ENCODE peak calls at places on chromosome 10, in five cellular contexts. One of them, this sample, is unnamed.

GRCh38 chr10:75197906-75198305 is 12.7 kb upstream of the VDAC2 start:
- DNase-seq in stomach: no peak
- DNase-seq in fibroblast of lung: no peak
- DNase-seq in astrocyte of the spinal cord: no peak
- DNase-seq in lower lobe of right lung: no peak
- DNase-seq in this sample: no peak

GRCh38 chr10:14681802-14682201 is 92.9 kb downstream of the FAM107B start:
- DNase-seq in lower lobe of right lung: no peak
- DNase-seq in astrocyte of the spinal cord: no peak
- DNase-seq in fibroblast of lung: no peak
- DNase-seq in stomach: no peak
- DNase-seq in this sample: no peak

GRCh38 chr10:118926441-118926840 is 103.1 kb upstream of the NANOS1 start:
- DNase-seq in stomach: no peak
- DNase-seq in lower lobe of right lung: no peak
- DNase-seq in astrocyte of the spinal cord: no peak
- DNase-seq in fibroblast of lung: no peak
- DNase-seq in this sample: no peak

GRCh38 chr10:24208661-24209420 is at the start of gene KIAA1217:
- DNase-seq in lower lobe of right lung: peak
- DNase-seq in astrocyte of the spinal cord: peak
- DNase-seq in stomach: peak
- DNase-seq in fibroblast of lung: peak
- DNase-seq in this sample: peak

GRCh38 chr10:13633689-13634088 is 46.9 kb downstream of the PRPF18 start:
- DNase-seq in astrocyte of the spinal cord: peak
- DNase-seq in stomach: no peak
- DNase-seq in lower lobe of right lung: no peak
- DNase-seq in fibroblast of lung: peak
- DNase-seq in this sample: peak

GRCh38 chr10:60907972-60908371 is 36.0 kb downstream of the RHOBTB1 start:
- DNase-seq in fibroblast of lung: no peak
- DNase-seq in astrocyte of the spinal cord: no peak
- DNase-seq in lower lobe of right lung: no peak
- DNase-seq in stomach: no peak
- DNase-seq in this sample: peak

GRCh38 chr10:113558336-113558735 is 5.5 kb downstream of the HABP2 start:
- DNase-seq in lower lobe of right lung: no peak
- DNase-seq in stomach: no peak
- DNase-seq in fibroblast of lung: no peak
- DNase-seq in astrocyte of the spinal cord: no peak
- DNase-seq in this sample: no peak

GRCh38 chr10:84190621-84191020 is 3.7 kb upstream of the CDHR1 start:
- DNase-seq in lower lobe of right lung: no peak
- DNase-seq in stomach: no peak
- DNase-seq in astrocyte of the spinal cord: no peak
- DNase-seq in fibroblast of lung: no peak
- DNase-seq in this sample: no peak

GRCh38 chr10:99325261-99325660 is 3.9 kb upstream of the CNNM1 start:
- DNase-seq in stomach: no peak
- DNase-seq in lower lobe of right lung: no peak
- DNase-seq in fibroblast of lung: no peak
- DNase-seq in astrocyte of the spinal cord: no peak
- DNase-seq in this sample: peak

GRCh38 chr10:29083096-29083495 is 205.8 kb upstream of the LYZL1 start:
- DNase-seq in astrocyte of the spinal cord: peak
- DNase-seq in stomach: no peak
- DNase-seq in fibroblast of lung: no peak
- DNase-seq in lower lobe of right lung: no peak
- DNase-seq in this sample: no peak

GRCh38 chr10:35561670-35562069 is 43.5 kb upstream of the GJD4 start:
- DNase-seq in lower lobe of right lung: no peak
- DNase-seq in stomach: no peak
- DNase-seq in astrocyte of the spinal cord: no peak
- DNase-seq in fibroblast of lung: no peak
- DNase-seq in this sample: no peak

GRCh38 chr10:31584098-31584631 is 265.1 kb downstream of the ZEB1 start:
- DNase-seq in stomach: no peak
- DNase-seq in astrocyte of the spinal cord: no peak
- DNase-seq in fibroblast of lung: no peak
- DNase-seq in lower lobe of right lung: no peak
- DNase-seq in this sample: no peak

DNA sequence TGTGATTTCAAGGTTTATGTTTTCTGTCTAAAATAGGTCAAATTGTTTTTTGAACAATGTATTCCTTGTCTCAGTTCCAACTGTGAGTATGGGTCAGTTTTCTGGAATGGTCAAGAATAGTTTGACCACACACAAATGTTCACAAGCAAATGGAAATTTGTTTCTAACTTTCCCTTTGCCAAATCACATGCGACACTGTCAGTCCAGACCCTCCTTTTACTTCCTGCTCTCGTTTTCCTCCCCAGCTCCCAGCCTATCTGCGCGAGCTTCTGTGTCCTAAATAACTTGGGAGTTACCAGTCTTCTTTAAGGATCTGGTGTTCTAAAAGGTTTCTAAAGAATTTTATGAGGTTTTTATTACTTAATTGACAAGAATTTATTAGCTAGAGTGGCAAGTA is 266.0 kb upstream of the KLF6 start:
- DNase-seq in lower lobe of right lung: no peak
- DNase-seq in stomach: no peak
- DNase-seq in fibroblast of lung: peak
- DNase-seq in astrocyte of the spinal cord: peak
- DNase-seq in this sample: peak
- H3K4me3 ChIP-seq in lower lobe of right lung: peak
- H3K4me3 ChIP-seq in stomach: peak
- H3K4me3 ChIP-seq in fibroblast of lung: peak
- H3K4me3 ChIP-seq in astrocyte of the spinal cord: no peak
- H3K4me3 ChIP-seq in this sample: peak

GRCh38 chr10:87952612-87953011 is 89.2 kb downstream of the PTEN start:
- DNase-seq in stomach: no peak
- DNase-seq in astrocyte of the spinal cord: no peak
- DNase-seq in fibroblast of lung: no peak
- DNase-seq in lower lobe of right lung: no peak
- DNase-seq in this sample: no peak

GRCh38 chr10:87960230-87960629 is 96.8 kb downstream of the PTEN start:
- DNase-seq in lower lobe of right lung: no peak
- DNase-seq in astrocyte of the spinal cord: peak
- DNase-seq in stomach: no peak
- DNase-seq in fibroblast of lung: no peak
- DNase-seq in this sample: peak

GRCh38 chr10:87957702-87958101 is 94.3 kb downstream of the PTEN start:
- DNase-seq in astrocyte of the spinal cord: no peak
- DNase-seq in lower lobe of right lung: no peak
- DNase-seq in fibroblast of lung: no peak
- DNase-seq in stomach: no peak
- DNase-seq in this sample: no peak

GRCh38 chr10:87961314-87961713 is 97.9 kb downstream of the PTEN start:
- DNase-seq in stomach: no peak
- DNase-seq in fibroblast of lung: peak
- DNase-seq in astrocyte of the spinal cord: peak
- DNase-seq in lower lobe of right lung: no peak
- DNase-seq in this sample: peak

DNA sequence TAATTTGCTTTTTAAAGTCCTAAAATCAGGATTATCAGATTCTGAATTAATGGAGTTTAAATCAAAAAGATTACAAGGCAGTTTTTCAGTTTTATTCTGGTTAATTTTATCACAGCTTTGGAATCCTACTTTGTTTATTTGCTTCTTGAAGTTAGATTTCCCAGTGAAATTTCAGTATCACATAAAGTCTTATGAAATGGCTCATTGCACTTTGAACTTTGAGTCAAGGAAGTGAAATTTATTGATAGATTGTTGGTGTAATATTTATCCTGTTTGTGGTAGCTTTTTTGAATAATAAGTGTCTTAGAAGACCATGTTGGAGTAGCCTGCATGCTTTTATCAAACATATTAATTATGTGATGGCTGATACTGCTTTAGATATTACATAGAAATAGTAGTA is 92.6 kb downstream of the PTEN start:
- DNase-seq in stomach: no peak
- DNase-seq in lower lobe of right lung: no peak
- DNase-seq in fibroblast of lung: no peak
- DNase-seq in astrocyte of the spinal cord: no peak
- DNase-seq in this sample: no peak
- TF ChIP-seq CTCF in stomach: no peak
- TF ChIP-seq CTCF in lower lobe of right lung: no peak
- TF ChIP-seq CTCF in fibroblast of lung: no peak
- TF ChIP-seq CTCF in astrocyte of the spinal cord: no peak
- TF ChIP-seq CTCF in this sample: no peak

GRCh38 chr10:58030208-58030607 is 237.5 kb downstream of the IPMK start:
- DNase-seq in fibroblast of lung: no peak
- DNase-seq in stomach: no peak
- DNase-seq in lower lobe of right lung: no peak
- DNase-seq in astrocyte of the spinal cord: no peak
- DNase-seq in this sample: no peak
- H3K4me3 ChIP-seq in fibroblast of lung: no peak
- H3K4me3 ChIP-seq in stomach: no peak
- H3K4me3 ChIP-seq in lower lobe of right lung: no peak
- H3K4me3 ChIP-seq in astrocyte of the spinal cord: no peak
- H3K4me3 ChIP-seq in this sample: no peak

GRCh38 chr10:51079766-51080165 is 5.5 kb downstream of the PRKG1 start:
- DNase-seq in fibroblast of lung: no peak
- DNase-seq in stomach: no peak
- DNase-seq in astrocyte of the spinal cord: no peak
- DNase-seq in lower lobe of right lung: no peak
- DNase-seq in this sample: no peak

GRCh38 chr10:51082857-51083256 is 8.6 kb downstream of the PRKG1 start:
- DNase-seq in stomach: no peak
- DNase-seq in astrocyte of the spinal cord: no peak
- DNase-seq in lower lobe of right lung: no peak
- DNase-seq in fibroblast of lung: no peak
- DNase-seq in this sample: no peak

GRCh38 chr10:51076442-51076841 is 2.2 kb downstream of the PRKG1 start:
- DNase-seq in lower lobe of right lung: no peak
- DNase-seq in astrocyte of the spinal cord: no peak
- DNase-seq in stomach: no peak
- DNase-seq in fibroblast of lung: no peak
- DNase-seq in this sample: no peak

GRCh38 chr10:51077507-51077906 is 3.2 kb downstream of the PRKG1 start:
- DNase-seq in stomach: no peak
- DNase-seq in fibroblast of lung: no peak
- DNase-seq in astrocyte of the spinal cord: no peak
- DNase-seq in lower lobe of right lung: no peak
- DNase-seq in this sample: no peak

DNA sequence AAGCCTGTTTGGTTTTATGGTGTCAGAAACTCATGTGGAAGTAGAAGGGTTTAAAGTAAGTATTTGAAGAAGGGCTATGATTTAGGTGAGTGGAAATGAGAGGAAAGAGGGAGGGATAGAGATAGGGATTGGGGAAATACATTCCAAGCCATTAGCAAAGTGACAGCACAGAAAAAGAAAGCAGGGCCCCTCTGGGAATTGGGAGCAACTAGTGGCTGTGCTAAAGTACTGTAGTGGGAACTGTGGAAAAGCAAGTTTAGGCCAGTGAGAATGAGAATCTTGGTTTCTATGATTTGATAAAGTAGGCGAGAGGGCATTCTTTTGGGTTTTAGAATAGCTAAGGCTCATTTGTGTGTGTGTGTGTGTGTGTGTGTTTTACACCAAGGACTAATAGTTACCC is 5.0 kb downstream of the PRKG1 start:
- DNase-seq in stomach: no peak
- DNase-seq in lower lobe of right lung: no peak
- DNase-seq in astrocyte of the spinal cord: no peak
- DNase-seq in fibroblast of lung: no peak
- DNase-seq in this sample: no peak
- TF ChIP-seq CTCF in stomach: no peak
- TF ChIP-seq CTCF in lower lobe of right lung: no peak
- TF ChIP-seq CTCF in astrocyte of the spinal cord: no peak
- TF ChIP-seq CTCF in fibroblast of lung: no peak
- TF ChIP-seq CTCF in this sample: no peak